ENCODE peak calls at places on chromosome 5, in six cellular contexts. S is A549, N is HepG2, L is K562, M is H1, Y is NB4. V is an unnamed sample.

GRCh38 chr5:159049844-159050318 is 49.8 kb downstream of the EBF1 start:
- DNase-seq in S (peak; percentile 10), N (no peak), L (no peak), M (no peak), Y (peak; percentile 17), V (peak; percentile 33)

GRCh38 chr5:54845567-54845941 is 139.8 kb downstream of the ESM1 start:
- DNase-seq in S (no peak), N (no peak), L (peak; percentile 20), M (no peak), Y (peak; percentile 4), V (no peak)

GRCh38 chr5:18799482-18800128 is 1165.3 kb downstream of the TAF11L14 start:
- DNase-seq in S (no peak), N (no peak), L (no peak), M (no peak), Y (no peak), V (no peak)

GRCh38 chr5:181243521-181244307 is at the start of gene RACK1:
- DNase-seq in S (peak; percentile 92), N (peak; percentile 87), L (peak; percentile 67), M (peak; percentile 91), Y (peak; percentile 93), V (peak; percentile 95)

GRCh38 chr5:18305288-18305899 is 671.1 kb downstream of the TAF11L14 start:
- DNase-seq in S (peak; percentile 71), N (peak; percentile 13), L (peak; percentile 15), M (no peak), Y (peak; percentile 50), V (peak; percentile 49)

GRCh38 chr5:179607449-179607931 is 16.0 kb downstream of the HNRNPH1 start:
- DNase-seq in S (no peak), N (no peak), L (no peak), M (no peak), Y (peak; percentile 9), V (no peak)

GRCh38 chr5:75037106-75037505 is 15.3 kb downstream of the GCNT4 start:
- DNase-seq in S (peak; percentile 48), N (peak; percentile 16), L (no peak), M (no peak), Y (peak; percentile 11), V (peak; percentile 12)

GRCh38 chr5:172585114-172585513 is 55.9 kb upstream of the NEURL1B start:
- DNase-seq in S (no peak), N (no peak), L (no peak), M (no peak), Y (no peak), V (no peak)

GRCh38 chr5:68587181-68587580 is 371.6 kb downstream of the PIK3R1 start:
- DNase-seq in S (no peak), N (no peak), L (no peak), M (no peak), Y (no peak), V (no peak)

GRCh38 chr5:79753087-79753486 is 63.5 kb downstream of the CMYA5 start:
- DNase-seq in S (no peak), N (no peak), L (no peak), M (no peak), Y (no peak), V (no peak)

GRCh38 chr5:67047180-67047579 is 149.4 kb downstream of the CD180 start:
- DNase-seq in S (no peak), N (no peak), L (no peak), M (no peak), Y (no peak), V (no peak)

GRCh38 chr5:174110290-174110689 is 64.8 kb downstream of the NSG2 start:
- DNase-seq in S (no peak), N (no peak), L (no peak), M (no peak), Y (no peak), V (no peak)

GRCh38 chr5:100902406-100903035 is 561 bp downstream of the ST8SIA4 start:
- DNase-seq in S (peak; percentile 16), N (no peak), L (no peak), M (peak; percentile 46), Y (peak; percentile 71), V (peak; percentile 65)

GRCh38 chr5:123157797-123158528 is 68.9 kb downstream of the PRDM6 start:
- DNase-seq in S (no peak), N (no peak), L (no peak), M (no peak), Y (no peak), V (peak; percentile 6)

GRCh38 chr5:141437208-141437607 is 6.9 kb downstream of the PCDHGA12 start:
- DNase-seq in S (no peak), N (no peak), L (no peak), M (no peak), Y (no peak), V (no peak)

GRCh38 chr5:84255318-84255717 is 129.4 kb downstream of the EDIL3 start:
- DNase-seq in S (peak; percentile 18), N (peak; percentile 3), L (no peak), M (no peak), Y (peak; percentile 44), V (peak; percentile 31)

GRCh38 chr5:30650311-30650710 is 543.2 kb upstream of the CDH6 start:
- DNase-seq in S (no peak), N (peak; percentile 1), L (no peak), M (no peak), Y (no peak), V (no peak)

GRCh38 chr5:71836084-71836483 is 117.0 kb downstream of the CARTPT start:
- DNase-seq in S (peak; percentile 12), N (no peak), L (no peak), M (no peak), Y (no peak), V (peak; percentile 26)

GRCh38 chr5:96733771-96734498 is 71.8 kb downstream of the CAST start:
- DNase-seq in S (no peak), N (no peak), L (no peak), M (no peak), Y (no peak), V (no peak)

GRCh38 chr5:75729321-75729720 is 12.1 kb upstream of the POC5 start:
- DNase-seq in S (no peak), N (no peak), L (no peak), M (no peak), Y (no peak), V (peak; percentile 17)

GRCh38 chr5:68398146-68398812 is 182.7 kb downstream of the PIK3R1 start:
- DNase-seq in S (no peak), N (no peak), L (no peak), M (no peak), Y (no peak), V (no peak)

GRCh38 chr5:90528704-90529233 is 615 bp downstream of the LYSMD3 start:
- DNase-seq in S (no peak), N (no peak), L (no peak), M (no peak), Y (peak; percentile 31), V (peak; percentile 54)

GRCh38 chr5:10355071-10355889 is 1.8 kb downstream of the MARCHF6 start:
- DNase-seq in S (no peak), N (no peak), L (no peak), M (no peak), Y (peak; percentile 44), V (peak; percentile 61)

GRCh38 chr5:31783246-31783645 is 144.3 kb downstream of the PDZD2 start:
- DNase-seq in S (no peak), N (no peak), L (no peak), M (no peak), Y (no peak), V (no peak)

GRCh38 chr5:169811680-169812079 is 168.6 kb downstream of the INSYN2B start:
- DNase-seq in S (no peak), N (no peak), L (no peak), M (no peak), Y (no peak), V (no peak)

GRCh38 chr5:71582945-71583584 is 4.1 kb upstream of the MCCC2 start:
- DNase-seq in S (no peak), N (no peak), L (no peak), M (no peak), Y (no peak), V (no peak)

GRCh38 chr5:9596256-9596655 is 33.9 kb downstream of the TAS2R1 start:
- DNase-seq in S (no peak), N (no peak), L (no peak), M (no peak), Y (no peak), V (no peak)

GRCh38 chr5:149358294-149358651 is 427 bp downstream of the PCYOX1L start:
- DNase-seq in S (no peak), N (no peak), L (no peak), M (no peak), Y (peak; percentile 73), V (no peak)

GRCh38 chr5:151075698-151076331 is 5.0 kb downstream of the TNIP1 start:
- DNase-seq in S (peak; percentile 44), N (no peak), L (no peak), M (no peak), Y (no peak), V (no peak)
- TF ChIP-seq POLR2A in S (no peak), N (no peak), L (no peak), M (no peak), Y (no peak), V (no peak)

GRCh38 chr5:36840077-36840476 is 36.5 kb upstream of the NIPBL start:
- DNase-seq in S (no peak), N (no peak), L (no peak), M (no peak), Y (no peak), V (no peak)

GRCh38 chr5:36842087-36842486 is 34.5 kb upstream of the NIPBL start:
- DNase-seq in S (no peak), N (no peak), L (no peak), M (no peak), Y (peak; percentile 35), V (no peak)

GRCh38 chr5:36839479-36839878 is 37.1 kb upstream of the NIPBL start:
- DNase-seq in S (no peak), N (no peak), L (no peak), M (no peak), Y (no peak), V (no peak)

GRCh38 chr5:36844305-36844704 is 32.3 kb upstream of the NIPBL start:
- DNase-seq in S (no peak), N (no peak), L (no peak), M (no peak), Y (no peak), V (no peak)

GRCh38 chr5:36841657-36842056 is 34.9 kb upstream of the NIPBL start:
- DNase-seq in S (no peak), N (no peak), L (no peak), M (no peak), Y (peak; percentile 15), V (no peak)
- TF ChIP-seq MAX in S (no peak), N (no peak), L (no peak), M (no peak), Y (no peak), V (no peak)

GRCh38 chr5:37825334-37825915 is 14.4 kb downstream of the GDNF start:
- DNase-seq in S (no peak), N (no peak), L (no peak), M (no peak), Y (no peak), V (no peak)
- TF ChIP-seq POLR2A in S (no peak), N (no peak), L (no peak), M (no peak), Y (no peak), V (no peak)

GRCh38 chr5:15285901-15286583 is 213.9 kb upstream of the FBXL7 start:
- DNase-seq in S (no peak), N (no peak), L (no peak), M (no peak), Y (peak; percentile 12), V (peak; percentile 24)
- TF ChIP-seq MAX in S (no peak), N (no peak), L (no peak), M (no peak), Y (no peak), V (no peak)